ENCODE peak calls at places on chromosome 11, in four cellular contexts. O, Y, U and I are unnamed samples.

GRCh38 chr11:46649180-46649738 is 31.9 kb downstream of the ATG13 start:
- DNase-seq in U (peak; percentile 54), O (no peak), Y (no peak), I (no peak)

GRCh38 chr11:59106363-59107336 is at the start of gene FAM111B:
- DNase-seq in O (peak; percentile 97), U (peak; percentile 90), Y (peak; percentile 16), I (peak; percentile 90)

GRCh38 chr11:64545605-64546004 is 45.4 kb upstream of the SLC22A12 start:
- DNase-seq in U (peak; percentile 87), O (no peak), Y (no peak), I (no peak)

GRCh38 chr11:93236741-93237675 is 39.2 kb upstream of the SLC36A4 start:
- DNase-seq in Y (peak; percentile 21), O (no peak), U (no peak), I (no peak)

GRCh38 chr11:74574563-74574962 is 17.8 kb upstream of the POLD3 start:
- DNase-seq in U (no peak), Y (no peak), O (peak; percentile 47), I (no peak)

GRCh38 chr11:111230122-111230465 is 15.4 kb upstream of the POU2AF2 start:
- DNase-seq in U (no peak), Y (no peak), O (no peak), I (no peak)

GRCh38 chr11:116605543-116605942 is 167.2 kb downstream of the BUD13 start:
- DNase-seq in Y (peak; percentile 23), O (no peak), U (peak; percentile 3), I (no peak)

GRCh38 chr11:92623055-92623454 is 346.4 kb upstream of the MTNR1B start:
- DNase-seq in U (peak; percentile 32), Y (no peak), O (no peak), I (no peak)

GRCh38 chr11:30960387-30960992 is 374.3 kb upstream of the MPPED2 start:
- DNase-seq in Y (no peak), O (peak; percentile 13), U (no peak), I (peak; percentile 66)

GRCh38 chr11:1481861-1482441 is 4.6 kb downstream of the MOB2 start:
- DNase-seq in Y (no peak), O (no peak), U (no peak), I (no peak)

GRCh38 chr11:15845261-15845660 is 511.1 kb downstream of the SOX6 start:
- DNase-seq in Y (no peak), U (no peak), O (peak; percentile 24), I (no peak)

GRCh38 chr11:122612123-122612824 is 43.2 kb upstream of the UBASH3B start:
- DNase-seq in O (no peak), Y (no peak), U (no peak), I (no peak)

GRCh38 chr11:69472053-69472765 is 9.3 kb upstream of the LINC01488 start:
- DNase-seq in O (no peak), U (no peak), Y (no peak), I (no peak)

GRCh38 chr11:26335903-26336302 is 4.0 kb downstream of the ANO3 start:
- DNase-seq in U (no peak), O (no peak), Y (no peak), I (no peak)

GRCh38 chr11:131925829-131926228 is 555.4 kb downstream of the NTM start:
- DNase-seq in U (no peak), O (no peak), Y (no peak), I (no peak)

GRCh38 chr11:101129203-101129943 is at the start of gene PGR:
- DNase-seq in O (no peak), Y (no peak), U (no peak), I (peak; percentile 10)

GRCh38 chr11:62543680-62544444 is 2.7 kb downstream of the AHNAK start:
- DNase-seq in O (no peak), Y (no peak), U (no peak), I (no peak)

GRCh38 chr11:64124147-64124546 is 41.8 kb downstream of the MACROD1 start:
- DNase-seq in U (no peak), O (no peak), Y (no peak), I (no peak)

GRCh38 chr11:2564008-2564530 is 119.3 kb downstream of the KCNQ1 start:
- DNase-seq in Y (no peak), O (no peak), U (no peak), I (no peak)

GRCh38 chr11:65915821-65916251 is 3.0 kb downstream of the C11orf68 start:
- DNase-seq in U (peak; percentile 86), O (no peak), Y (no peak), I (no peak)

GRCh38 chr11:44949160-44950035 is 1.3 kb downstream of the TP53I11 start:
- DNase-seq in U (no peak), Y (no peak), O (no peak), I (no peak)

GRCh38 chr11:92384807-92385206 is 160.2 kb downstream of the FAT3 start:
- DNase-seq in O (no peak), U (no peak), Y (no peak), I (no peak)

GRCh38 chr11:44632466-44633123 is 67.1 kb downstream of the CD82 start:
- DNase-seq in O (no peak), U (no peak), Y (no peak), I (no peak)

GRCh38 chr11:124863826-124864165 is 1.4 kb upstream of the ROBO3 start:
- DNase-seq in O (no peak), Y (no peak), U (no peak), I (no peak)

GRCh38 chr11:126159719-126160344 is 51.6 kb downstream of the RPUSD4 start:
- DNase-seq in U (no peak), O (no peak), Y (no peak), I (no peak)

GRCh38 chr11:73465019-73465675 is 88.9 kb downstream of the RELT start:
- DNase-seq in U (no peak), Y (no peak), O (no peak), I (no peak)

GRCh38 chr11:31882951-31883392 is 71.8 kb upstream of the PAX6 start:
- DNase-seq in Y (no peak), U (no peak), O (no peak), I (no peak)

GRCh38 chr11:102406099-102406498 is 46.5 kb downstream of the TMEM123 start:
- DNase-seq in U (no peak), Y (no peak), O (no peak), I (no peak)